ENCODE peak calls at places on chromosomes 5 and 9, in eight cellular contexts. A, V, C, N, M, P, T and G are unnamed samples.

GRCh38 chr9:6230037-6230778 is 14.6 kb downstream of the IL33 start:
- DNase-seq in A (no peak), V (no peak), C (no peak), N (no peak), M (no peak), P (no peak), T (peak), G (no peak)

GRCh38 chr9:18477121-18477705 is 3.3 kb downstream of the ADAMTSL1 start:
- DNase-seq in A (no peak), V (no peak), C (no peak), N (no peak), M (no peak), P (no peak), T (no peak), G (no peak)

GRCh38 chr9:93124793-93125192 is 9.3 kb downstream of the NINJ1 start:
- DNase-seq in A (no peak), V (no peak), C (no peak), N (peak), M (no peak), P (peak), T (no peak), G (no peak)

GRCh38 chr9:74711371-74711770 is 176.3 kb downstream of the TRPM6 start:
- DNase-seq in A (no peak), V (no peak), C (no peak), N (no peak), M (no peak), P (no peak), T (no peak), G (no peak)

GRCh38 chr5:40022057-40022456 is 597.3 kb upstream of the DAB2 start:
- DNase-seq in A (no peak), V (no peak), C (no peak), N (no peak), M (no peak), P (no peak), T (no peak), G (no peak)

GRCh38 chr9:93380410-93381060 is 71.0 kb upstream of the FAM120A start:
- DNase-seq in A (no peak), V (no peak), C (no peak), N (no peak), M (no peak), P (no peak), T (no peak), G (no peak)

GRCh38 chr9:75111019-75111622 is 22.8 kb downstream of the OSTF1 start:
- DNase-seq in A (no peak), V (no peak), C (no peak), N (peak), M (no peak), P (no peak), T (no peak), G (no peak)

GRCh38 chr9:16385590-16386578 is 484.6 kb downstream of the BNC2 start:
- DNase-seq in A (no peak), V (no peak), C (no peak), N (no peak), M (no peak), P (no peak), T (peak), G (no peak)

GRCh38 chr9:36325081-36325828 is 67.0 kb upstream of the GNE start:
- DNase-seq in A (no peak), V (peak), C (no peak), N (no peak), M (no peak), P (peak), T (no peak), G (no peak)

GRCh38 chr9:69054989-69055388 is 19.4 kb downstream of the FXN start:
- DNase-seq in A (no peak), V (no peak), C (no peak), N (no peak), M (no peak), P (no peak), T (no peak), G (no peak)

GRCh38 chr9:108486791-108487190 is 369.0 kb downstream of the ACTL7B start:
- DNase-seq in A (no peak), V (no peak), C (no peak), N (no peak), M (no peak), P (no peak), T (no peak), G (no peak)

GRCh38 chr9:6761306-6761705 is 3.5 kb downstream of the KDM4C start:
- DNase-seq in A (no peak), V (no peak), C (no peak), N (no peak), M (no peak), P (no peak), T (no peak), G (no peak)

GRCh38 chr9:111994831-111995458 is 98.3 kb downstream of the UGCG start:
- DNase-seq in A (no peak), V (no peak), C (no peak), N (no peak), M (no peak), P (no peak), T (peak), G (no peak)

GRCh38 chr9:8365466-8366160 is 566.0 kb upstream of the DMAC1 start:
- DNase-seq in A (no peak), V (no peak), C (no peak), N (no peak), M (no peak), P (no peak), T (no peak), G (no peak)

GRCh38 chr9:17005085-17005484 is 129.8 kb upstream of the CNTLN start:
- DNase-seq in A (peak), V (peak), C (no peak), N (peak), M (no peak), P (no peak), T (peak), G (no peak)

GRCh38 chr5:178450121-178450631 is 140.0 kb downstream of the COL23A1 start:
- DNase-seq in A (no peak), V (no peak), C (no peak), N (no peak), M (no peak), P (no peak), T (no peak), G (peak)

GRCh38 chr9:86577420-86578333 is 223.5 kb upstream of the TUT7 start:
- DNase-seq in A (no peak), V (no peak), C (no peak), N (no peak), M (no peak), P (no peak), T (no peak), G (no peak)

GRCh38 chr5:127112347-127112864 is 39.1 kb upstream of the C5orf63 start:
- DNase-seq in A (no peak), V (no peak), C (no peak), N (no peak), M (no peak), P (no peak), T (no peak), G (no peak)

GRCh38 chr5:126523818-126524522 is 71.0 kb downstream of the ALDH7A1 start:
- DNase-seq in A (no peak), V (no peak), C (no peak), N (no peak), M (no peak), P (no peak), T (no peak), G (no peak)

GRCh38 chr5:135846311-135846710 is 11.8 kb downstream of the SLC25A48 start:
- DNase-seq in A (no peak), V (no peak), C (no peak), N (no peak), M (no peak), P (no peak), T (no peak), G (no peak)

GRCh38 chr5:158022393-158022792 is 163.4 kb upstream of the CLINT1 start:
- DNase-seq in A (no peak), V (no peak), C (no peak), N (peak), M (no peak), P (no peak), T (no peak), G (no peak)

GRCh38 chr5:145471831-145472616 is 363.1 kb downstream of the PRELID2 start:
- DNase-seq in A (no peak), V (no peak), C (no peak), N (no peak), M (no peak), P (no peak), T (peak), G (peak)

GRCh38 chr5:130627145-130627544 is 537.9 kb downstream of the HINT1 start:
- DNase-seq in A (no peak), V (no peak), C (no peak), N (no peak), M (no peak), P (no peak), T (no peak), G (no peak)

GRCh38 chr9:2354216-2354615 is 267.4 kb upstream of the VLDLR start:
- DNase-seq in A (no peak), V (no peak), C (no peak), N (no peak), M (no peak), P (no peak), T (no peak), G (no peak)

GRCh38 chr5:67773439-67773988 is 442.0 kb upstream of the PIK3R1 start:
- DNase-seq in A (no peak), V (no peak), C (no peak), N (peak), M (no peak), P (no peak), T (peak), G (no peak)

GRCh38 chr9:114789006-114789405 is 16.8 kb downstream of the TNFSF15 start:
- DNase-seq in A (peak), V (no peak), C (no peak), N (no peak), M (no peak), P (no peak), T (no peak), G (no peak)

GRCh38 chr9:133716564-133717112 is 21.5 kb downstream of the SARDH start:
- DNase-seq in A (no peak), V (no peak), C (no peak), N (no peak), M (no peak), P (no peak), T (no peak), G (no peak)

GRCh38 chr9:109198736-109199384 is 31.8 kb upstream of the FRRS1L start:
- DNase-seq in A (no peak), V (no peak), C (no peak), N (no peak), M (no peak), P (no peak), T (no peak), G (peak)

GRCh38 chr9:117672397-117672796 is 31.8 kb upstream of the TLR4 start:
- DNase-seq in A (no peak), V (no peak), C (no peak), N (no peak), M (no peak), P (no peak), T (no peak), G (no peak)

GRCh38 chr5:176536902-176537607 is at the start of gene RNF44:
- DNase-seq in A (peak), V (peak), C (peak), N (peak), M (peak), P (peak), T (peak), G (peak)
- TF ChIP-seq POLR2A in A (peak), V (peak), C (no peak), N (peak), M (peak), P (peak), T (no peak), G (peak)

GRCh38 chr5:4447657-4448056 is 692.5 kb upstream of the ADAMTS16 start:
- DNase-seq in A (no peak), V (no peak), C (no peak), N (no peak), M (no peak), P (no peak), T (no peak), G (no peak)

GRCh38 chr5:4453650-4454049 is 686.5 kb upstream of the ADAMTS16 start:
- DNase-seq in A (no peak), V (no peak), C (no peak), N (no peak), M (no peak), P (no peak), T (no peak), G (no peak)
- TF ChIP-seq POLR2A in A (no peak), V (no peak), C (no peak), N (no peak), M (no peak), P (no peak), T (no peak), G (no peak)

GRCh38 chr5:73506459-73506955 is 8.3 kb downstream of the BTF3 start:
- DNase-seq in A (no peak), V (no peak), C (no peak), N (no peak), M (no peak), P (no peak), T (no peak), G (no peak)
- TF ChIP-seq POLR2A in A (no peak), V (no peak), C (no peak), N (no peak), M (no peak), P (no peak), T (peak), G (peak)

GRCh38 chr9:99253134-99253533 is 31.1 kb downstream of the SEC61B start:
- DNase-seq in A (no peak), V (no peak), C (no peak), N (no peak), M (no peak), P (no peak), T (no peak), G (no peak)

GRCh38 chr9:99255651-99256050 is 33.6 kb downstream of the SEC61B start:
- DNase-seq in A (no peak), V (no peak), C (no peak), N (no peak), M (no peak), P (no peak), T (no peak), G (no peak)

GRCh38 chr9:99251157-99251556 is 29.1 kb downstream of the SEC61B start:
- DNase-seq in A (no peak), V (no peak), C (no peak), N (no peak), M (no peak), P (no peak), T (no peak), G (no peak)

GRCh38 chr9:99257723-99258364 is 35.8 kb downstream of the SEC61B start:
- DNase-seq in A (no peak), V (no peak), C (no peak), N (no peak), M (no peak), P (no peak), T (no peak), G (no peak)

GRCh38 chr9:99253772-99254431 is 31.8 kb downstream of the SEC61B start:
- DNase-seq in A (no peak), V (no peak), C (no peak), N (peak), M (peak), P (no peak), T (no peak), G (peak)
- TF ChIP-seq POLR2A in A (no peak), V (no peak), C (no peak), N (no peak), M (peak), P (no peak), T (no peak), G (no peak)

GRCh38 chr5:76716456-76717157 is 681 bp downstream of the F2R start:
- DNase-seq in A (no peak), V (no peak), C (no peak), N (no peak), M (no peak), P (no peak), T (peak), G (peak)

GRCh38 chr5:76714771-76715483 is 999 bp upstream of the F2R start:
- DNase-seq in A (no peak), V (peak), C (no peak), N (peak), M (peak), P (no peak), T (no peak), G (peak)

GRCh38 chr5:76717222-76718083 is 1.5 kb downstream of the F2R start:
- DNase-seq in A (no peak), V (no peak), C (no peak), N (no peak), M (no peak), P (no peak), T (no peak), G (no peak)

GRCh38 chr5:76715484-76715733 is 517 bp upstream of the F2R start:
- DNase-seq in A (no peak), V (no peak), C (no peak), N (no peak), M (no peak), P (no peak), T (no peak), G (peak)

DNA sequence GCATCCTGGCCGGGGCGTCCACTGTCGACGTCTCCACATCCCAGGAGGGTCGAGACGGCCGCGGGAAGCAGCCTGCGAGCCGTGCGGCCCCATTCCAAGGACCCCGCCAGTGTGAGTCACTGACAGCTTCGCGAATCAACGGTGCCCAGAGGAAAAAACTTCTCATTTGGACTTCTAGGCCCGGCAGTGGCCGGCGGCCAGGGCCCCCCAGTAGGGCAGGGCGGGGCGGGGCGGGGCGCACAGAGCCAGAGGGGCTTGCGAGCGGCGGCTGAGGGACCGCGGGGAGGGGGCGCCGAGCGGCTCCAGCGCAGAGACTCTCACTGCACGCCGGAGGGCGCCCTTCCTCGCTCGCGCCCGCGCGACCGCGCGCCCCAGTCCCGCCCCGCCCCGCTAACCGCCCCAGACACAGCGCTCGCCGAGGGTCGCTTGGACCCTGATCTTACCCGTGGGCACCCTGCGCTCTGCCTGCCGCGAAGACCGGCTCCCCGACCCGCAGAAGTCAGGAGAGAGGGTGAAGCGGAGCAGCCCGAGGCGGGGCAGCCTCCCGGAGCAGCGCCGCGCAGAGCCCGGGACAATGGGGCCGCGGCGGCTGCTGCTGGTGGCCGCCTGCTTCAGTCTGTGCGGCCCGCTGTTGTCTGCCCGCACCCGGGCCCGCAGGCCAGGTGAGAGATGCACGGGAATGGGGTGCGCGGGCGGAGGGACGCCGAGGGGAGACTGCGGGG is at the start of gene F2R:
- DNase-seq in A (peak), V (peak), C (no peak), N (peak), M (peak), P (peak), T (peak), G (peak)
- TF ChIP-seq POLR2A in A (no peak), V (no peak), C (no peak), N (no peak), M (no peak), P (no peak), T (no peak), G (no peak)

DNA sequence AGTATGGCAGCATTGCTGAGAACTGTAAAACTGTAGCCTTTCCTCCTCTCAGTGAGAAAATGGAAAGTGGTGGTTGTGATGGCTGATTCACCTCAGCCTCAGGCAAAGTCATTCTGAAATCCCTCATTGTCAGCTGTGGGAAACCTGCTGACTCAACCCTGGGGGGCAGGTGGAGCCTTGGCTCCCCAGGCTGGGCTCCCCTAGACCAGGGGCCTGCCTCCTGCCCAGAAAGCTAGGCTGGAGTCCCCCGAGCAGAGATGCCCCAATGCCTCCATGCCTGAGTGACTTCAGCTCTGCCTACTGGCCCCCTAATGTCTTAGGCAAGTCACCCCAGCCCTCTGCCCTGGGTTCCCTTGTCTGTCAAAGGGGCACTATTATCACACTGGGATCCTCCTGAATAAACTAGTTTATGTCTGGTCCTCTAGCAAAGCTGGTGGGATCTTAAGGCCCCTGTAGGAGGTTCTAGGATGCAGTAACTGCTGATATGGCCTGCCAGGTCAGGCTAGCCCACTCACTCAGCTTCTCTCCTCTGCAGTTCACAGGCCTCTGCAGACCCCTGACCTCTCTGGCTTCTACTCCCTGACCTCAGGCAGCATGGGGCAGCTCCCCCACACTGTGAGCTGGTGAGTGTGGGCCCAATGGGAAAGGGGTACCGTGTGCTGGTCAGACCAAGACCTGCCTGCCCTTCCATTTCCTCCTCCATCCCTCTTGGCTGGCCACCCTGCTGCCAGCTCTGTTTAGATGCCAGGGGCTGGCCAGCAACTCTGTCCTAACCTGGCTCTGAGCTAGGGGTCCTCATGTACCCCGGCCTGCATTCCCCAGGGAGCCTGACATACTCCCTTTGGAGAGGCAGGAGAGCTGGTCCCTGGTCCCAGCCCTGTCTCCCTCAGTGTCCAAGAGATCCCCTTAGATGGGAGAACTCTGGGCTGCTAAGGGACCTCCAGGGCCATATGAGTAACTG is 24.2 kb downstream of the TCF7 start:
- DNase-seq in A (no peak), V (no peak), C (no peak), N (no peak), M (peak), P (peak), T (no peak), G (no peak)
- TF ChIP-seq POLR2A in A (no peak), V (no peak), C (no peak), N (no peak), M (peak), P (no peak), T (no peak), G (no peak)

GRCh38 chr5:62418462-62419076 is 6.0 kb downstream of the IPO11 start:
- DNase-seq in A (no peak), V (no peak), C (no peak), N (no peak), M (no peak), P (no peak), T (no peak), G (peak)

DNA sequence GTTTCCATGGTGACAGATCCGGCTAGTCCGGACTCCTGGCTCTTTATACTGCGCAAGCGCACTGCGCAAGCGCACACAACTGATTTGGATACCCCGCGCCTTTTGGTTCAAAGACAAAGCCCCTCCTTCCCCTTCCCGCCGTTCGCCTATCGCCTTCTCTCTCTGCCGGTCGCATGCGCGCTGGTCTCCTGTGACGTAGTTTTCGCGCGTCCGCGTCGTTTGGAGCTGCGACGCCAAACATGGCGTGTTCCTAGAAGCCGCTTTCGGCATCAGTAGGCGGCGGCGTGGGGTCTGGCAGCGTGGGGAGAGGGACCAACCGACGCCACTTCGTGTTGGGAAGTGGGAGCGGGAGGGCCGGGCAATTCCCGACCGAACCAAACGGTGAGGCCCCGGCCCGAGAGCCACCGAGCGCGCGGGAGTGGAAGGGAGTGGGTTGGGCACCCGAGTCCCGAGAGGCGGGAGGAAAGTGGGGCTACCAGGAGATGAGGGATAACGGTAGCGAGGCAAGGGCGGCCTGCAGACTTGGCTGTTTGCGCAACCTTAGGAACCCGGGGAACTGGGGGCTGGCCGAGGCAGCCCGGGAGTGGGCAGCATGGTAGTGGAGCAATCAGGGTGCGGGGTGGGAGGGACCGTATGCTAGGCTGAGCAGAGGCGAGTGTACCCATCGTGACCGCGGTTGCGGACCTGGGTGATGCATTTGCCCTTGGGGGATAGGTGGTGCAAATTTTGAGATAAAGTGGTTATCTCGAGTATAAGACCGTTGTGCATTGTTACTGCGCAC is at the start of gene IPO11:
- DNase-seq in A (peak), V (peak), C (peak), N (peak), M (peak), P (peak), T (peak), G (peak)
- TF ChIP-seq POLR2A in A (peak), V (no peak), C (peak), N (peak), M (peak), P (peak), T (peak), G (peak)

GRCh38 chr5:151005975-151006576 is 14.3 kb upstream of the GPX3 start:
- DNase-seq in A (peak), V (peak), C (no peak), N (peak), M (no peak), P (peak), T (peak), G (no peak)
- TF ChIP-seq POLR2A in A (no peak), V (no peak), C (no peak), N (no peak), M (no peak), P (no peak), T (no peak), G (no peak)